ENCODE peak calls at places on chromosomes 2 and 18, in six cellular contexts. V, K, J, S, F and U are unnamed samples.
A peak's percentile ranks its signal among the peaks of the same experiment; 100 is the strongest.

GRCh38 chr2:218517434-218518206 is 50.5 kb downstream of the USP37 start:
- DNase-seq in V (no peak), K (no peak), J (no peak), S (no peak), F (no peak), U (no peak)

GRCh38 chr2:9975805-9976447 is 24.4 kb downstream of the GRHL1 start:
- DNase-seq in V (no peak), K (peak; percentile 80), J (no peak), S (no peak), F (no peak), U (peak; percentile 78)

GRCh38 chr2:222903234-222904220 is 42.7 kb downstream of the ACSL3 start:
- DNase-seq in V (no peak), K (no peak), J (no peak), S (peak; percentile 46), F (peak; percentile 68), U (no peak)

GRCh38 chr18:55858661-55859111 is 270.7 kb upstream of the TCF4 start:
- DNase-seq in V (no peak), K (no peak), J (no peak), S (no peak), F (no peak), U (no peak)

GRCh38 chr2:207156045-207156444 is 9.7 kb downstream of the KLF7 start:
- DNase-seq in V (no peak), K (no peak), J (no peak), S (no peak), F (no peak), U (no peak)

GRCh38 chr2:19933351-19933981 is 31.7 kb upstream of the TTC32 start:
- DNase-seq in V (no peak), K (peak; percentile 13), J (no peak), S (no peak), F (no peak), U (peak; percentile 10)

GRCh38 chr2:218003265-218003950 is 613 bp upstream of the TNS1 start:
- DNase-seq in V (no peak), K (no peak), J (no peak), S (no peak), F (no peak), U (no peak)

GRCh38 chr18:49693276-49694005 is 119.9 kb downstream of the ACAA2 start:
- DNase-seq in V (no peak), K (no peak), J (no peak), S (no peak), F (no peak), U (no peak)